ENCODE peak calls at places on chromosomes 7 and 10, in nine cellular contexts. K is Karpas-422, X is heart left ventricle, P is A549, W is neural progenitor cell, Z is astrocyte, D is heart right ventricle, M is right atrium auricular region, G is endodermal cell. O is an unnamed sample.

GRCh38 chr7:55132890-55133551 is 114.2 kb downstream of the EGFR start:
- DNase-seq in W (no peak), P (peak; percentile 91), Z (peak; percentile 99), M (no peak), G (no peak), D (no peak), K (no peak), X (peak; percentile 33), O (no peak)

GRCh38 chr10:96576277-96576980 is 10.4 kb downstream of the TM9SF3 start:
- DNase-seq in K (no peak), G (no peak), X (no peak), Z (no peak), D (no peak), M (no peak), W (no peak), P (no peak), O (no peak)

GRCh38 chr10:6542999-6543430 is 37.1 kb downstream of the PRKCQ start:
- DNase-seq in P (no peak), D (no peak), K (no peak), X (no peak), G (peak; percentile 55), Z (no peak), W (no peak), M (no peak), O (no peak)

GRCh38 chr7:155451522-155452239 is 6.2 kb upstream of the EN2 start:
- DNase-seq in W (peak; percentile 52), G (no peak), Z (no peak), K (no peak), D (no peak), M (no peak), X (no peak), P (no peak), O (no peak)

GRCh38 chr10:14547826-14548225 is 217.1 kb upstream of the FRMD4A start:
- DNase-seq in Z (no peak), X (no peak), D (no peak), G (peak; percentile 73), K (no peak), M (peak; percentile 34), P (no peak), W (peak; percentile 73), O (no peak)

GRCh38 chr7:13844954-13845353 is 144.5 kb downstream of the ETV1 start:
- DNase-seq in Z (no peak), G (no peak), D (no peak), K (no peak), W (no peak), M (no peak), X (no peak), P (no peak), O (no peak)

GRCh38 chr10:11175823-11176243 is 158.2 kb downstream of the CELF2 start:
- DNase-seq in K (no peak), Z (no peak), M (no peak), X (no peak), D (no peak), W (no peak), P (no peak), G (no peak), O (no peak)

GRCh38 chr7:2763607-2764006 is 75.6 kb downstream of the AMZ1 start:
- DNase-seq in M (no peak), Z (no peak), X (no peak), P (no peak), D (no peak), W (no peak), G (no peak), K (no peak), O (no peak)

GRCh38 chr7:94696981-94697670 is 41.2 kb upstream of the SGCE start:
- DNase-seq in X (peak; percentile 41), W (no peak), P (peak; percentile 74), D (peak; percentile 46), G (no peak), Z (peak; percentile 92), M (peak; percentile 75), K (no peak), O (peak; percentile 48)

GRCh38 chr10:125037145-125037544 is 95.2 kb downstream of the ZRANB1 start:
- DNase-seq in P (peak; percentile 81), X (no peak), M (no peak), G (peak; percentile 60), Z (peak; percentile 83), D (no peak), W (no peak), K (no peak), O (no peak)

GRCh38 chr10:24851595-24851994 is 100.8 kb downstream of the PRTFDC1 start:
- DNase-seq in G (no peak), M (no peak), K (no peak), P (no peak), W (no peak), X (no peak), D (no peak), Z (peak; percentile 89), O (no peak)

GRCh38 chr7:12493407-12493806 is 77.1 kb upstream of the SCIN start:
- DNase-seq in W (no peak), K (no peak), P (no peak), D (no peak), G (peak; percentile 28), M (no peak), Z (peak; percentile 57), X (no peak), O (no peak)

DNA sequence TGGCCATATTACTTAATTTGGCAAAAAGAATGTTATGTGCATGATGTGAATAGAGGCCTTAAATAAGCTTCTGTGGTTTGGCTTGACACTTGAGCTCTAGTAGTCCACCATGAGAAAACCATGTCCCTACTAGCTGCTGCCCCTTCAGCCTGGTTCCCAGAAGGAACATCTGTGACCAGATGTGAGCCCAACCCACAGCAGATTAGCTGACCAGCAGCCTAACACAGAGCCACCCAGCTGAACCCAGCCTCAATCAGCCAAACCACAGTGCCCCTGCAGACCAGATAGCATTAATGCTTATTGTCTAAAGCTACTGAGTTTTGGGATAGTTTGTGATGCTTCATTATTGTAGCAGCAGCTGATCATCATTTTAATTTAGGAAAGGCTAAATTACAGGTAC is 16.6 kb downstream of the JAZF1 start:
- DNase-seq in M (no peak), X (no peak), D (no peak), Z (peak; percentile 78), P (no peak), G (no peak), W (no peak), K (peak; percentile 9), O (no peak)
- H3K4me1 ChIP-seq in M (no peaks in the 10 kb centered on the region), X (no peaks in the 10 kb centered on the region), D (peaks cover 44% of the 10 kb centered on the region), Z (peaks cover 37% of the 10 kb centered on the region), P (peaks cover 10% of the 10 kb centered on the region), G (peaks cover 7% of the 10 kb centered on the region), W (no peaks in the 10 kb centered on the region), K (peaks cover 37% of the 10 kb centered on the region), O (peaks cover 3% of the 10 kb centered on the region)

GRCh38 chr7:27183682-27184341 is 1.2 kb downstream of the HOXA11 start:
- DNase-seq in D (no peak), X (no peak), M (no peak), G (peak; percentile 71), P (no peak), K (no peak), Z (no peak), W (peak; percentile 57), O (no peak)

GRCh38 chr7:27185013-27185707 is at the start of gene HOXA11:
- DNase-seq in D (no peak), G (peak; percentile 69), K (no peak), X (no peak), W (no peak), Z (no peak), P (no peak), M (no peak), O (no peak)

GRCh38 chr7:27182861-27183681 is 2.0 kb downstream of the HOXA11 start:
- DNase-seq in G (peak; percentile 89), P (no peak), D (no peak), K (no peak), W (peak; percentile 79), Z (no peak), M (no peak), X (no peak), O (peak; percentile 10)

GRCh38 chr7:27185708-27186449 is 847 bp upstream of the HOXA11 start:
- DNase-seq in K (no peak), D (no peak), X (no peak), G (peak; percentile 71), W (no peak), M (no peak), P (no peak), Z (no peak), O (no peak)

GRCh38 chr7:27184342-27185012 is 555 bp downstream of the HOXA11 start:
- DNase-seq in Z (no peak), W (peak; percentile 48), K (no peak), X (no peak), G (peak; percentile 74), P (peak; percentile 51), M (no peak), D (no peak), O (peak; percentile 60)
- H3K27ac ChIP-seq in Z (no peak overlapping the region), W (no peak overlapping the region), K (no peak overlapping the region), X (no peak overlapping the region), G (no peak overlapping the region), P (peak overlapping the region; percentile 94), M (no peak overlapping the region), D (no peak overlapping the region), O (no peak overlapping the region)

GRCh38 chr7:158164101-158165095 is 423.2 kb downstream of the PTPRN2 start:
- DNase-seq in D (no peak), K (no peak), Z (no peak), X (no peak), W (peak; percentile 29), M (no peak), P (no peak), G (peak; percentile 49), O (no peak)
- H3K9me3 ChIP-seq in D (no peaks in the 10 kb centered on the region), K (no peaks in the 10 kb centered on the region), Z (peaks cover 11% of the 10 kb centered on the region), X (no peaks in the 10 kb centered on the region), W (no peaks in the 10 kb centered on the region), M (no peaks in the 10 kb centered on the region), P (no peaks in the 10 kb centered on the region), G (peaks cover 84% of the 10 kb centered on the region), O (no peaks in the 10 kb centered on the region)

GRCh38 chr10:3471927-3472704 is 299.5 kb upstream of the PITRM1 start:
- DNase-seq in M (no peak), D (no peak), P (peak; percentile 43), G (no peak), X (no peak), W (peak; percentile 83), K (no peak), Z (peak; percentile 75), O (no peak)
- H3K4me1 ChIP-seq in M (no peaks in the 10 kb centered on the region), D (peaks cover 49% of the 10 kb centered on the region), P (peaks cover 44% of the 10 kb centered on the region), G (no peaks in the 10 kb centered on the region), X (no peaks in the 10 kb centered on the region), W (peaks cover 23% of the 10 kb centered on the region), K (no peaks in the 10 kb centered on the region), Z (peaks cover 37% of the 10 kb centered on the region), O (peaks cover 8% of the 10 kb centered on the region)

O was measured in right cardiac atrium.